ENCODE peak calls at places on chromosomes 16 and 17, in four cellular contexts. K, Y, G and C are unnamed samples.

GRCh38 chr16:583815-584591 is 5.9 kb upstream of the RAB40C start:
- DNase-seq in K (peak; percentile 47), Y (peak; percentile 19), G (no peak), C (no peak)

GRCh38 chr16:69169051-69169450 is 17.9 kb upstream of the SNTB2 start:
- DNase-seq in K (no peak), Y (no peak), G (no peak), C (no peak)

GRCh38 chr16:67931712-67932461 is at the start of gene CTRL:
- DNase-seq in K (no peak), Y (no peak), G (no peak), C (no peak)

GRCh38 chr16:15572329-15573001 is 70.5 kb downstream of the MARF1 start:
- DNase-seq in K (no peak), Y (no peak), G (no peak), C (peak; percentile 46)

GRCh38 chr16:11572301-11572995 is 14.3 kb downstream of the LITAF start:
- DNase-seq in K (no peak), Y (no peak), G (no peak), C (no peak)

GRCh38 chr17:81926451-81927144 is 937 bp downstream of the MAFG start:
- DNase-seq in K (peak; percentile 95), Y (peak; percentile 60), G (peak; percentile 53), C (peak; percentile 38)

GRCh38 chr16:63302841-63303240 is 1266.6 kb upstream of the CDH8 start:
- DNase-seq in K (no peak), Y (no peak), G (no peak), C (no peak)

GRCh38 chr16:49696414-49697101 is 159.4 kb downstream of the ZNF423 start:
- DNase-seq in K (no peak), Y (no peak), G (no peak), C (no peak)

GRCh38 chr17:29140051-29140582 is 40.1 kb downstream of the MYO18A start:
- DNase-seq in K (no peak), Y (peak; percentile 52), G (peak; percentile 63), C (no peak)

GRCh38 chr17:4476512-4477070 is 22.1 kb upstream of the SPNS2 start:
- DNase-seq in K (no peak), Y (no peak), G (no peak), C (no peak)

GRCh38 chr17:9802294-9802693 is 10.9 kb upstream of the DHRS7C start:
- DNase-seq in K (peak; percentile 90), Y (no peak), G (peak; percentile 1), C (no peak)

GRCh38 chr16:57938936-57939871 is 31.7 kb downstream of the CNGB1 start:
- DNase-seq in K (peak; percentile 36), Y (peak; percentile 48), G (peak; percentile 10), C (peak; percentile 68)

GRCh38 chr16:19410435-19411153 is 7.1 kb upstream of the TMC5 start:
- DNase-seq in K (peak; percentile 70), Y (no peak), G (no peak), C (no peak)

GRCh38 chr16:57863434-57864160 is 61.3 kb upstream of the KIFC3 start:
- DNase-seq in K (peak; percentile 86), Y (peak; percentile 10), G (peak; percentile 74), C (peak; percentile 73)

GRCh38 chr16:49467540-49468372 is 94.2 kb downstream of the C16orf78 start:
- DNase-seq in K (no peak), Y (no peak), G (no peak), C (no peak)